ENCODE peak calls at places on chromosomes 5 and 9, in ten cellular contexts. I is adrenal gland; B is glutamatergic neuron; K is CD4-positive, CD25-positive, alpha-beta regulatory T cell; O is stimulated activated CD4-positive, alpha-beta T cell treated with anti-CD3 and anti-CD28 coated beads, TNF-alpha, amount 100 ng/mL, for 48 hours; D is GM12892; J is RKO; A is pons; G is ureter; M is H54. H is an unnamed sample.

GRCh38 chr5:32916648-32917047 is 205.5 kb downstream of the NPR3 start:
- DNase-seq in A (no peak), M (no peak), B (no peak), D (no peak), I (peak; percentile 22), G (no peak), K (no peak), J (peak; percentile 9), O (no peak), H (no peak)

GRCh38 chr5:31291323-31291854 is 97.9 kb downstream of the CDH6 start:
- DNase-seq in D (no peak), I (no peak), J (peak; percentile 40), B (peak; percentile 25), G (no peak), A (no peak), O (no peak), K (no peak), M (no peak), H (no peak)

GRCh38 chr9:129455151-129455995 is 165.5 kb downstream of the C9orf50 start:
- DNase-seq in K (no peak), D (no peak), O (no peak), A (no peak), B (no peak), I (no peak), G (no peak), M (no peak), J (no peak), H (peak; percentile 55)

GRCh38 chr9:77514886-77515711 is 133.0 kb downstream of the GNA14 start:
- DNase-seq in B (no peak), K (no peak), M (no peak), G (no peak), D (no peak), I (peak; percentile 32), A (peak; percentile 76), J (no peak), O (no peak), H (no peak)

GRCh38 chr5:31502506-31502905 is 29.4 kb downstream of the DROSHA start:
- DNase-seq in O (no peak), B (no peak), D (no peak), J (no peak), I (no peak), K (no peak), A (peak; percentile 54), M (no peak), G (no peak), H (no peak)

GRCh38 chr9:93290495-93291434 is 106.8 kb downstream of the WNK2 start:
- DNase-seq in B (no peak), J (no peak), O (no peak), K (no peak), M (no peak), A (no peak), G (no peak), I (no peak), D (peak; percentile 19), H (no peak)

GRCh38 chr5:72448368-72448767 is 58.8 kb downstream of the ZNF366 start:
- DNase-seq in G (no peak), D (no peak), B (no peak), A (no peak), O (no peak), M (no peak), J (no peak), I (no peak), K (no peak), H (no peak)

GRCh38 chr5:80168388-80169028 is 87.3 kb downstream of the SERINC5 start:
- DNase-seq in O (no peak), K (no peak), G (no peak), B (no peak), D (no peak), J (no peak), A (no peak), M (no peak), I (no peak), H (no peak)

GRCh38 chr5:141521244-141521781 is 32.4 kb downstream of the PCDHGC5 start:
- DNase-seq in J (peak; percentile 96), A (peak; percentile 98), B (no peak), D (no peak), G (no peak), O (no peak), I (peak; percentile 65), M (peak; percentile 73), K (no peak), H (no peak)

GRCh38 chr5:77876862-77877502 is 100.8 kb upstream of the TBCA start:
- DNase-seq in J (no peak), B (no peak), I (no peak), G (no peak), M (no peak), D (no peak), O (no peak), K (no peak), A (no peak), H (no peak)

H was measured in Right ventricle myocardium inferior.